ENCODE peak calls at places on chromosomes 7 and 10, in seven cellular contexts. T is NT2/D1; B is CD4-positive, CD25-positive, alpha-beta regulatory T cell; I is skeletal muscle cell; O is BJ; N is heart left ventricle; S is sigmoid colon. C is an unnamed sample.

GRCh38 chr7:148261523-148261922 is 329.0 kb upstream of the C7orf33 start:
- DNase-seq in O (no peak), S (no peak), T (no peak), B (no peak), I (no peak), N (no peak), C (no peak)

GRCh38 chr10:29200280-29200679 is 88.6 kb upstream of the LYZL1 start:
- DNase-seq in S (no peak), B (no peak), T (no peak), O (no peak), N (no peak), I (no peak), C (no peak)

GRCh38 chr7:27175626-27176342 is 1.7 kb upstream of the HOXA10 start:
- DNase-seq in N (peak; percentile 49), I (no peak), O (no peak), B (no peak), T (no peak), S (peak; percentile 78), C (no peak)

GRCh38 chr7:26681819-26682418 is 182.5 kb downstream of the SKAP2 start:
- DNase-seq in S (no peak), N (no peak), B (no peak), T (no peak), O (no peak), I (no peak), C (peak; percentile 21)

GRCh38 chr10:67971311-67971710 is 86.9 kb downstream of the SIRT1 start:
- DNase-seq in I (no peak), O (no peak), B (no peak), N (no peak), S (no peak), T (no peak), C (no peak)

GRCh38 chr7:91941450-91941849 is 788 bp downstream of the AKAP9 start:
- DNase-seq in O (no peak), B (peak; percentile 3), N (no peak), T (no peak), I (no peak), S (no peak), C (peak; percentile 56)

GRCh38 chr10:1376384-1376945 is 320.3 kb downstream of the WDR37 start:
- DNase-seq in N (no peak), S (no peak), B (no peak), I (no peak), O (no peak), T (no peak), C (no peak)

GRCh38 chr10:11793762-11794479 is 29.2 kb upstream of the PROSER2 start:
- DNase-seq in I (no peak), S (no peak), N (no peak), O (no peak), T (no peak), B (no peak), C (no peak)

GRCh38 chr7:105050493-105050892 is 36.5 kb downstream of the KMT2E start:
- DNase-seq in O (no peak), S (no peak), I (no peak), T (no peak), B (no peak), N (no peak), C (no peak)

GRCh38 chr7:102093599-102094001 is 193.1 kb upstream of the SH2B2 start:
- DNase-seq in S (no peak), I (no peak), B (no peak), O (peak; percentile 37), N (no peak), T (no peak), C (no peak)

GRCh38 chr7:139034855-139035587 is 821 bp downstream of the ZC3HAV1L start:
- DNase-seq in I (no peak), O (no peak), B (no peak), T (no peak), S (peak; percentile 64), N (no peak), C (peak; percentile 56)

GRCh38 chr7:147639037-147639436 is 951.5 kb upstream of the C7orf33 start:
- DNase-seq in S (no peak), B (no peak), T (no peak), O (no peak), N (no peak), I (no peak), C (no peak)

GRCh38 chr10:92697663-92698511 is 8.1 kb downstream of the HHEX start:
- DNase-seq in T (no peak), B (no peak), S (no peak), N (no peak), O (no peak), I (no peak), C (peak; percentile 81)

GRCh38 chr10:33332183-33333031 is 2.1 kb downstream of the NRP1 start:
- DNase-seq in N (no peak), T (no peak), B (no peak), S (no peak), O (no peak), I (no peak), C (no peak)
- H3K4me3 ChIP-seq in N (peak overlapping the region; percentile 84), T (no peak overlapping the region), B (no peak overlapping the region), S (peak overlapping the region; percentile 62), O (peak overlapping the region; percentile 95), I (peak overlapping the region; percentile 93), C (no peak overlapping the region)

GRCh38 chr7:29478687-29479086 is 84.9 kb upstream of the PRR15 start:
- DNase-seq in N (no peak), O (no peak), B (no peak), S (no peak), T (no peak), I (no peak), C (no peak)

GRCh38 chr7:29482056-29482455 is 81.6 kb upstream of the PRR15 start:
- DNase-seq in T (no peak), S (no peak), O (no peak), B (no peak), N (no peak), I (no peak), C (no peak)

GRCh38 chr7:29480934-29481625 is 82.6 kb upstream of the PRR15 start:
- DNase-seq in T (no peak), S (no peak), B (no peak), I (no peak), N (no peak), O (no peak), C (no peak)

GRCh38 chr7:29479606-29480200 is 83.9 kb upstream of the PRR15 start:
- DNase-seq in O (no peak), S (peak; percentile 83), I (no peak), T (no peak), N (no peak), B (no peak), C (no peak)

DNA sequence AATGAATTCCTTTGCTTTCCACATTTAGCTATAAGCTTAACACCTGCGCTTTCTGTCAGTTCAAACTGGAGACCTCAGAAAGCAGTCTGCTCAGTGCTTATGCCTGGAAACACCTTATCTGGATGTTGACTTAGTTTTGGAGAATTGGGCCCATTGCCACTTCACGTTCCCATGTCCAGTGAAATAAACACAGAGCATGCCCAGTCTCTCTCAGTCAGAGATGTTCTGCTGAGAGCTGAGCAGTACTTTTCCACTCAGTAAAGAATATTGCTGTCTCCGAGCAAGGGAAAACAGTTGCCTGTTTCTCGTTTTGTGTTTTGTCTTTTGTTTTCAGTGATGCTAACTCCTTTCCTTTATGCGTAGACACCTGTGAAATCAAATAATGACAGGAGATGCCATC is 83.2 kb upstream of the PRR15 start:
- DNase-seq in I (no peak), N (no peak), T (no peak), O (no peak), S (peak; percentile 68), B (no peak), C (no peak)
- H3K4me3 ChIP-seq in I (no peak overlapping the region), N (peak overlapping the region; percentile 38), T (no peak overlapping the region), O (no peak overlapping the region), S (peak overlapping the region; percentile 26), B (no peak overlapping the region), C (no peak overlapping the region)

GRCh38 chr10:79195091-79195923 is 126.5 kb downstream of the ZMIZ1 start:
- DNase-seq in N (peak; percentile 93), O (no peak), S (peak; percentile 95), B (peak; percentile 52), I (no peak), T (peak; percentile 72), C (peak; percentile 69)
- H3K4me3 ChIP-seq in N (no peak overlapping the region), O (no peak overlapping the region), S (no peak overlapping the region), B (no peak overlapping the region), I (no peak overlapping the region), T (no peak overlapping the region), C (no peak overlapping the region)

GRCh38 chr10:114526497-114527238 is 122.4 kb upstream of the AFAP1L2 start:
- DNase-seq in S (peak; percentile 90), N (peak; percentile 79), B (peak; percentile 75), T (peak; percentile 87), O (no peak), I (no peak), C (peak; percentile 99)
- H3K4me3 ChIP-seq in S (peak overlapping the region; percentile 28), N (peak overlapping the region; percentile 57), B (peak overlapping the region; percentile 92), T (peak overlapping the region; percentile 65), O (no peak overlapping the region), I (peak overlapping the region; percentile 1), C (peak overlapping the region; percentile 53)

GRCh38 chr7:87216701-87217508 is 2.6 kb downstream of the TMEM243 start:
- DNase-seq in T (no peak), N (no peak), I (no peak), B (no peak), S (no peak), O (no peak), C (peak; percentile 70)

GRCh38 chr7:87212478-87212877 is 7.1 kb downstream of the TMEM243 start:
- DNase-seq in N (no peak), B (no peak), I (no peak), S (no peak), T (no peak), O (no peak), C (no peak)

GRCh38 chr7:87213801-87214200 is 5.7 kb downstream of the TMEM243 start:
- DNase-seq in I (no peak), S (no peak), B (no peak), T (no peak), O (no peak), N (no peak), C (no peak)

GRCh38 chr7:87213252-87213651 is 6.3 kb downstream of the TMEM243 start:
- DNase-seq in O (no peak), S (no peak), B (no peak), N (no peak), T (no peak), I (no peak), C (no peak)

DNA sequence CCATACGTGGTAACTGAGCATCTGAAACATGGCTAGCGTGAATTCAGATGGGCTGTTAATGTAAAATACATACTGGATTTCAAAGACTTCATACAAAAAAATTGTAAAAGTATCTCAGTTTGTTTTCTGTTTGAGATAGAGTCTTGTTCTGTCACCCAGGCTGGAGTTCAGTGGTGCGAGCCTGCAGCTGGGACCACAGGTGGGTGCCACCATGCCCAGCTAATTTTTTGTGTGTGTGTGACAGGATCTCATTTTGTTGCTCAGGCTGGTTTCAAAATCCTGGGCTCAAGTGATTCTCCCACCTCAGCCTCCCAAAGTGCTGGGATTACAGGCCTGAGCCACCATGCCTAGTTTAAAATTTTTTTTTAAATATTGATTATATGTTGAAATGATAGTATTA is 4.5 kb downstream of the TMEM243 start:
- DNase-seq in S (no peak), B (no peak), O (no peak), I (no peak), N (no peak), T (no peak), C (no peak)
- H3K4me3 ChIP-seq in S (no peak overlapping the region), B (peak overlapping the region; percentile 64), O (no peak overlapping the region), I (no peak overlapping the region), N (no peak overlapping the region), T (no peak overlapping the region), C (no peak overlapping the region)

GRCh38 chr10:60417898-60418297 is 28.2 kb upstream of the ANK3 start:
- DNase-seq in S (no peak), B (no peak), T (no peak), O (no peak), N (no peak), I (no peak), C (no peak)
- H3K4me3 ChIP-seq in S (no peak overlapping the region), B (no peak overlapping the region), T (no peak overlapping the region), O (no peak overlapping the region), N (no peak overlapping the region), I (no peak overlapping the region), C (no peak overlapping the region)

C was measured in Jurkat, Clone E6-1.